ENCODE peak calls at places on chromosomes 16 and 17, in eight cellular contexts. W, V, S, K, R, O, H and X are unnamed samples.

GRCh38 chr16:23026777-23027362 is 122.4 kb downstream of the USP31 start:
- DNase-seq in W (no peak), V (no peak), S (no peak), K (no peak), R (no peak), O (no peak), H (peak), X (peak)

GRCh38 chr16:4330277-4330882 is 14.5 kb downstream of the GLIS2 start:
- DNase-seq in W (peak), V (peak), S (peak), K (peak), R (peak), O (peak), H (peak), X (no peak)

GRCh38 chr16:82808036-82808435 is 181.3 kb downstream of the CDH13 start:
- DNase-seq in W (no peak), V (no peak), S (no peak), K (no peak), R (no peak), O (no peak), H (no peak), X (no peak)

GRCh38 chr16:67531247-67531646 is 2.6 kb downstream of the RIPOR1 start:
- DNase-seq in W (peak), V (no peak), S (no peak), K (no peak), R (no peak), O (no peak), H (peak), X (no peak)

GRCh38 chr16:13997933-13998332 is 73.2 kb upstream of the MRTFB start:
- DNase-seq in W (peak), V (no peak), S (no peak), K (peak), R (no peak), O (no peak), H (peak), X (no peak)

GRCh38 chr17:37673386-37673785 is 30.1 kb upstream of the DDX52 start:
- DNase-seq in W (no peak), V (no peak), S (no peak), K (no peak), R (no peak), O (no peak), H (no peak), X (no peak)

GRCh38 chr16:73713817-73714495 is 582.7 kb upstream of the PSMD7 start:
- DNase-seq in W (peak), V (no peak), S (no peak), K (peak), R (no peak), O (no peak), H (peak), X (peak)

GRCh38 chr17:77280304-77280910 is 139.6 kb downstream of the SEC14L1 start:
- DNase-seq in W (peak), V (no peak), S (no peak), K (peak), R (peak), O (no peak), H (no peak), X (no peak)

GRCh38 chr17:17236295-17237025 is 508 bp downstream of the FLCN start:
- DNase-seq in W (peak), V (no peak), S (no peak), K (peak), R (no peak), O (no peak), H (no peak), X (peak)

GRCh38 chr17:58269557-58270291 is 11.0 kb downstream of the MPO start:
- DNase-seq in W (no peak), V (no peak), S (no peak), K (no peak), R (no peak), O (no peak), H (no peak), X (no peak)

GRCh38 chr16:10557750-10558149 is 22.6 kb downstream of the EMP2 start:
- DNase-seq in W (no peak), V (no peak), S (no peak), K (no peak), R (no peak), O (no peak), H (no peak), X (no peak)

GRCh38 chr17:10384175-10384574 is 11.4 kb upstream of the MYH13 start:
- DNase-seq in W (no peak), V (no peak), S (no peak), K (no peak), R (no peak), O (no peak), H (no peak), X (no peak)

GRCh38 chr17:56912105-56912999 is 1.5 kb downstream of the TRIM25 start:
- DNase-seq in W (peak), V (peak), S (peak), K (peak), R (peak), O (no peak), H (no peak), X (no peak)

GRCh38 chr16:85462405-85463227 is 150.5 kb upstream of the GSE1 start:
- DNase-seq in W (no peak), V (peak), S (no peak), K (no peak), R (peak), O (no peak), H (peak), X (no peak)

GRCh38 chr17:54117452-54117851 is 294.7 kb downstream of the KIF2B start:
- DNase-seq in W (no peak), V (no peak), S (no peak), K (no peak), R (no peak), O (no peak), H (no peak), X (no peak)

GRCh38 chr17:82835122-82835521 is 4.7 kb downstream of the ZNF750 start:
- DNase-seq in W (no peak), V (no peak), S (no peak), K (no peak), R (no peak), O (no peak), H (no peak), X (no peak)

GRCh38 chr17:30389755-30390300 is 11.1 kb downstream of the CPD start:
- DNase-seq in W (no peak), V (no peak), S (no peak), K (no peak), R (no peak), O (no peak), H (no peak), X (no peak)

GRCh38 chr17:62631086-62631935 is 3.8 kb downstream of the MRC2 start:
- DNase-seq in W (peak), V (no peak), S (peak), K (no peak), R (no peak), O (no peak), H (no peak), X (no peak)

GRCh38 chr16:58500329-58501241 is 642 bp downstream of the NDRG4 start:
- DNase-seq in W (no peak), V (no peak), S (peak), K (no peak), R (no peak), O (no peak), H (no peak), X (no peak)

GRCh38 chr17:56594528-56595418 is 1.3 kb downstream of the NOG start:
- DNase-seq in W (peak), V (no peak), S (no peak), K (no peak), R (no peak), O (peak), H (no peak), X (no peak)

GRCh38 chr17:66477615-66478283 is 175.3 kb downstream of the PRKCA start:
- DNase-seq in W (no peak), V (no peak), S (no peak), K (no peak), R (no peak), O (no peak), H (no peak), X (no peak)
- TF ChIP-seq CTCF in W (no peak), V (no peak), S (no peak), K (no peak), R (no peak), O (no peak), H (no peak), X (no peak)

DNA sequence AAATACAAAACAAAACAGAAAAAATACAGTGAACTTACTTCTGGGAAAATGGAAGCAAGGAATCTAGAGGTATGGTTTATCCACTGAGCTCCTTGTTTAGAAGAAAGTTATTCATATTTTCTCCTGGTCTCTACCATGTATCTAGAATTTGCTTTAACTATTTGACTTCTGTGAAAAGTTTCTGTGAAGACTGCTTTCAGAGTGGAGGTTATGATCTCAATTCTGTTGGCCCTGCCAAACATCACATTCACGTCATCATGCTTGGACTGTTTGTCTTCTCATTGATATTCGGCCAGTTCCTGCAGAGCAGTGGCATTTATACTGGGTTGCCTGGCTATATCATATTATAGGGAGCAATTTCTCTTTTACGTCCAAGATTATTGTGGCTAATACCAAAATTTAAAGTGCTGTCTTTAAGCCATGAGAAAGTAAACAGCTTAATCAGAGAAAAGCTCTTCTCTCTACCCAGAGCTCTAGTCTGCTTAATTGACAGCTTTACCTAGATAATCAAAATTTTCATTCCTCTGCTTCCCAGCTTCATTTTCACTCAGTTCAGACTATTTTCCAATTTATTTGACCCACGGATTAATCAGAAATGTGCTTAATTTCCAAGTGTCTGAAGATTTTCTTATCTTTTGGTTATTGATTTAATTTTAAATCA is at the start of gene ABCA8:
- DNase-seq in W (no peak), V (peak), S (no peak), K (no peak), R (no peak), O (no peak), H (no peak), X (peak)
- H3K27ac ChIP-seq in W (no peak), V (peak), S (peak), K (no peak), R (peak), O (no peak), H (no peak), X (peak)

GRCh38 chr17:79993390-79994221 is 42.1 kb downstream of the TBC1D16 start:
- DNase-seq in W (peak), V (peak), S (peak), K (peak), R (peak), O (peak), H (peak), X (peak)

GRCh38 chr17:79992657-79993389 is 42.8 kb downstream of the TBC1D16 start:
- DNase-seq in W (no peak), V (no peak), S (no peak), K (no peak), R (no peak), O (no peak), H (no peak), X (no peak)

GRCh38 chr17:79990704-79991103 is 45.0 kb downstream of the TBC1D16 start:
- DNase-seq in W (no peak), V (peak), S (no peak), K (no peak), R (no peak), O (no peak), H (no peak), X (no peak)

GRCh38 chr17:79991140-79991923 is 44.3 kb downstream of the TBC1D16 start:
- DNase-seq in W (peak), V (peak), S (peak), K (peak), R (peak), O (peak), H (peak), X (peak)

DNA sequence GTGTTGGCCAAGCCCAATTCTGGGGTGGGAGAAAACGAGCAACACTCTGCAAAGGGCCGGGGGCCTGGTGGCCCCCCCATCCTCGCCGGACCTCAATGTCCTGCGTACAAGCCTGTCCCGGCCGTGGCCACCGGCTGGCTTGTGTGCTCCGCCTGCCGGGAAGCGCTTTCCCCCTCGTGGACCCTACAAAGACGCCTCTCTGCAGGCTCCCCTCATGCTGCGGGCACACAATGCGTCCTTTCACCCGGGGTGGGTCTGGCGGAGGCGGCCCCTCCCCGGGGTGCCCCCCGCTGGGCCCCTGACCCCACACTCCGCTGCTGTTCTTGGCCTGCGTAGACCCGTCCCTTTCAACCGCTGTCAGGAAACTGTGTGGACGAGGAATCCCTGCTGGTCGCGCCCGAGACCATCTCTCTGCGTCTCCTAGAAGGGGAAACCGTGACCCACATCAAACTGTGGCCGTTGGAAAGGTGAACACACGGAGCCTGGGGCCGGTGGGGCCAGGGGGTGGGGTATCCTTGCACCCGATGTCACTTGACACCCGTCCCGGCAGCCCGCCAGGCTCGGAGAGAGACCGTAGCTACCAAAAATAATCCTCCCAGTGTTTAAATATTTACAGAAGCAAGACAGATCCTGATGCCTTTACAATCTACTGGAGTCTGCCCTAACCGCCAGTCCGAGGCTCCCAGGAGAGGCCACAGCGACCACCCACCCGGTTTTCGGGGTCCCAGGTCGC is 43.6 kb downstream of the TBC1D16 start:
- DNase-seq in W (no peak), V (peak), S (no peak), K (peak), R (peak), O (no peak), H (no peak), X (no peak)
- TF ChIP-seq CTCF in W (no peak), V (peak), S (no peak), K (peak), R (peak), O (peak), H (no peak), X (no peak)

DNA sequence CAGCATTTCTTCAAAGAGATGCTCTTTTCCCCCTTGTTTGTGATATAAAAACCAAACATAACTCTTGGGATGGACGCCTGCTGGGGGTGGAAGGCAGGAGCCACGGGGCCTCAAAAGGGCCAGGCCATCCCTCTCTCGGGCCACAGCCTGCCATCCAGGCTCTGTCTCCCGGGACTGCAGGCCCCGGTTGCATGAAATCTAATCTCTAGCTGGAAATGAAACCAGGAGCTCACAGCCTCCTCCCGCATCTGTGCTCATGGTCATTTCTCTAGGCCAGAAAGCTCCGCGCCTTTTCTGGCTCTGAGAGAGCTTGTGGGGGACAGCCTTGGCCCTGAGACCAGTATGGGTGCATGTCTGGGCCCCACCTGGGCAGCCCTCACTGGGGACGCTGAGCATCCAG is 29.7 kb upstream of the CHMP6 start:
- DNase-seq in W (no peak), V (no peak), S (no peak), K (no peak), R (no peak), O (no peak), H (no peak), X (no peak)
- H3K27ac ChIP-seq in W (no peak), V (no peak), S (peak), K (peak), R (no peak), O (no peak), H (no peak), X (no peak)

DNA sequence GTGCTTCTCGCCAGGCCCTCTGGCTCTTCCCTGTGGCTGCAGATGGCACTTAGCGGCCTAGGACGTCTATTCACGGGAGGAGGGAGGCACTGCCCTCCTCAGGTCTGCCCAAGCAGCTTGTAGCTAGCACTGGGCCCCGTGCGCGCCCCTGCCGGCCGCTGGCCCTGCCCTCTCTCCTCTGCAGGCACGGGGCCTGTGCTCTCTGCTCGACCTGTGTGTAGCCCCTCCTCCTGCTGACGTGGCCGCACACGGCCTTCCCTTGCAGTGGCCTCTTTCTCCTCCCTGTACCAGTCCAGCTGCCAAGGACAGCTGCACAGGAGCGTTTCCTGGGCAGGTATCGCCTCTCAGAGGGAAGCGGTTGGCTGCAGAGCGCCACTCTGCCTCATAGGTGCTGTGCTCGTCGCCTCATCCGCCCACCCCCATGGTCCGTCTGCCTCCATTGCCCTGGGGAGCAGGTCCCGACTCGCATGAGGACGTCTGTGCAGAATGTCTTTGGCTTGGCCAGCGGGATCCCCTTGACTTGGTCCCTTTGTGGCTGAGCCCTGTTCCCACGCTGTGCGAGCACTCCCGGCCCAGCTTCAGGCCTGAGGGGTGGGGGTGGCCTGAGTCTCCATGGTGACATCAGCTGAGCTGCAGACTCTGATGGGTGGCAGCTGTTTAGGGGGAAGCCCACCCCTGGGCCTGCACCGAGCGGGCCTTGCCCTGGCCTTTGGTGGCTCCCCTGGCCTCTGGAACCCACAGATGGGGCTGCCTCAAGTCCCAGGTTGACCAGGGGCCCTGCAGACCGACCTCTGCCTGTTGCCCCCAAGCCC is 34.6 kb downstream of the TSC2 start:
- DNase-seq in W (no peak), V (peak), S (peak), K (peak), R (no peak), O (no peak), H (no peak), X (no peak)
- TF ChIP-seq CTCF in W (no peak), V (peak), S (no peak), K (no peak), R (peak), O (no peak), H (no peak), X (no peak)

GRCh38 chr17:78883090-78883532 is 19.9 kb downstream of the CEP295NL start:
- DNase-seq in W (peak), V (peak), S (peak), K (peak), R (peak), O (no peak), H (no peak), X (peak)

GRCh38 chr17:78884876-78885667 is 17.9 kb downstream of the CEP295NL start:
- DNase-seq in W (no peak), V (no peak), S (no peak), K (no peak), R (no peak), O (no peak), H (no peak), X (no peak)

GRCh38 chr17:78885956-78886355 is 17.0 kb downstream of the CEP295NL start:
- DNase-seq in W (peak), V (no peak), S (no peak), K (peak), R (no peak), O (no peak), H (no peak), X (no peak)

GRCh38 chr17:78883533-78884131 is 19.4 kb downstream of the CEP295NL start:
- DNase-seq in W (peak), V (peak), S (peak), K (peak), R (peak), O (no peak), H (no peak), X (peak)

GRCh38 chr17:78884148-78884870 is 18.7 kb downstream of the CEP295NL start:
- DNase-seq in W (no peak), V (no peak), S (no peak), K (no peak), R (no peak), O (no peak), H (no peak), X (no peak)
- H3K27ac ChIP-seq in W (peak), V (peak), S (peak), K (peak), R (peak), O (no peak), H (no peak), X (peak)

GRCh38 chr17:18319604-18320256 is 4.6 kb downstream of the SMCR8 start:
- DNase-seq in W (no peak), V (no peak), S (peak), K (no peak), R (no peak), O (no peak), H (peak), X (peak)
- TF ChIP-seq CTCF in W (peak), V (no peak), S (no peak), K (peak), R (peak), O (no peak), H (peak), X (peak)

GRCh38 chr16:15880909-15881308 is 7.5 kb downstream of the CEP20 start:
- DNase-seq in W (no peak), V (no peak), S (no peak), K (no peak), R (no peak), O (no peak), H (no peak), X (no peak)
- H3K27ac ChIP-seq in W (no peak), V (no peak), S (no peak), K (no peak), R (no peak), O (no peak), H (no peak), X (no peak)

GRCh38 chr16:525520-526180 is 1.9 kb upstream of the CAPN15 start:
- DNase-seq in W (peak), V (peak), S (no peak), K (no peak), R (no peak), O (peak), H (no peak), X (peak)
- TF ChIP-seq CTCF in W (no peak), V (no peak), S (no peak), K (no peak), R (no peak), O (no peak), H (no peak), X (no peak)